ENCODE peak calls at places on chromosome 21, in five cellular contexts. W, C, Y, D and H are unnamed samples.

GRCh38 chr21:36478207-36478701 is 1.7 kb downstream of the CLDN14 start:
- DNase-seq in W (no peak), C (no peak), Y (peak), D (no peak), H (peak)

GRCh38 chr21:41615613-41616012 is 107.7 kb upstream of the TMPRSS2 start:
- DNase-seq in W (no peak), C (no peak), Y (peak), D (no peak), H (peak)

GRCh38 chr21:35323947-35324346 is 274.8 kb upstream of the RUNX1 start:
- DNase-seq in W (no peak), C (no peak), Y (no peak), D (no peak), H (peak)

GRCh38 chr21:43645414-43645891 is 13.8 kb downstream of the HSF2BP start:
- DNase-seq in W (no peak), C (peak), Y (peak), D (peak), H (peak)

GRCh38 chr21:44549525-44550211 is 1.6 kb downstream of the KRTAP10-2 start:
- DNase-seq in W (no peak), C (no peak), Y (no peak), D (no peak), H (no peak)

GRCh38 chr21:31530364-31530763 is 129.1 kb upstream of the SOD1 start:
- DNase-seq in W (no peak), C (no peak), Y (no peak), D (no peak), H (no peak)

GRCh38 chr21:35340273-35340672 is 291.2 kb upstream of the RUNX1 start:
- DNase-seq in W (peak), C (no peak), Y (no peak), D (no peak), H (no peak)

GRCh38 chr21:39656209-39656608 is 43.5 kb downstream of the B3GALT5 start:
- DNase-seq in W (no peak), C (no peak), Y (no peak), D (no peak), H (no peak)

GRCh38 chr21:36005018-36005417 is 55.3 kb downstream of the SETD4 start:
- DNase-seq in W (no peak), C (no peak), Y (no peak), D (no peak), H (peak)

GRCh38 chr21:42925114-42925907 is at the start of gene ERVH48-1:
- DNase-seq in W (peak), C (no peak), Y (no peak), D (no peak), H (no peak)

GRCh38 chr21:43889055-43889454 is 24.0 kb downstream of the AGPAT3 start:
- DNase-seq in W (no peak), C (no peak), Y (no peak), D (no peak), H (no peak)

GRCh38 chr21:33266784-33267135 is 593 bp downstream of the IL10RB start:
- DNase-seq in W (peak), C (no peak), Y (no peak), D (no peak), H (no peak)